ENCODE peak calls at places on chromosomes 4 and X, in four cellular contexts. W is suprapubic skin, F is A549, K is psoas muscle. P is an unnamed sample.

GRCh38 chr4:1567519-1567807 is 116.7 kb downstream of the FAM53A start:
- DNase-seq in W (peak; percentile 52), F (no peak), K (peak; percentile 35), P (no peak)

GRCh38 chr4:153634737-153635353 is 49.2 kb upstream of the TLR2 start:
- DNase-seq in W (no peak), F (peak; percentile 12), K (no peak), P (no peak)

GRCh38 chr4:113766882-113767281 is 5.3 kb upstream of the CAMK2D start:
- DNase-seq in W (no peak), F (no peak), K (no peak), P (no peak)

GRCh38 chrX:118694628-118695027 is 32.8 kb upstream of the IL13RA1 start:
- DNase-seq in W (no peak), F (no peak), K (no peak), P (no peak)

GRCh38 chr4:88744609-88745008 is 47.0 kb upstream of the NAP1L5 start:
- DNase-seq in W (no peak), F (no peak), K (no peak), P (no peak)

GRCh38 chrX:1493317-1493856 is 40.7 kb upstream of the ASMTL start:
- DNase-seq in W (no peak), F (no peak), K (no peak), P (no peak)

GRCh38 chr4:109614466-109614865 is 54.4 kb downstream of the MCUB start:
- DNase-seq in W (no peak), F (no peak), K (no peak), P (no peak)

GRCh38 chr4:135838889-135839288 is 1637.3 kb upstream of the PABPC4L start:
- DNase-seq in W (no peak), F (peak; percentile 77), K (no peak), P (no peak)

GRCh38 chr4:101348367-101348827 is 1.1 kb upstream of the PPP3CA start:
- DNase-seq in W (no peak), F (no peak), K (no peak), P (no peak)

GRCh38 chr4:140136509-140136908 is 17.5 kb downstream of the MAML3 start:
- DNase-seq in W (no peak), F (peak; percentile 57), K (no peak), P (no peak)

GRCh38 chr4:8847331-8847730 is 24.3 kb downstream of the HMX1 start:
- DNase-seq in W (peak; percentile 9), F (no peak), K (peak; percentile 20), P (no peak)

GRCh38 chr4:143714290-143714625 is 13.8 kb upstream of the FREM3 start:
- DNase-seq in W (no peak), F (no peak), K (no peak), P (no peak)

GRCh38 chr4:79281577-79282359 is 44.1 kb downstream of the NAA11 start:
- DNase-seq in W (no peak), F (no peak), K (no peak), P (no peak)

GRCh38 chrX:14883826-14884225 is 10.6 kb downstream of the MOSPD2 start:
- DNase-seq in W (no peak), F (no peak), K (no peak), P (no peak)

GRCh38 chr4:8115916-8116315 is 42.7 kb downstream of the ABLIM2 start:
- DNase-seq in W (no peak), F (no peak), K (peak; percentile 56), P (no peak)

GRCh38 chr4:11954093-11954492 is 525.4 kb upstream of the HS3ST1 start:
- DNase-seq in W (no peak), F (peak; percentile 15), K (no peak), P (no peak)

GRCh38 chr4:64718091-64718490 is 308.8 kb upstream of the TECRL start:
- DNase-seq in W (no peak), F (no peak), K (no peak), P (no peak)

GRCh38 chr4:20353646-20354045 is 101.9 kb downstream of the SLIT2 start:
- DNase-seq in W (no peak), F (no peak), K (no peak), P (no peak)

GRCh38 chr4:99411041-99411440 is 24.1 kb downstream of the ADH7 start:
- DNase-seq in W (no peak), F (no peak), K (no peak), P (no peak)

GRCh38 chrX:139642241-139642927 is 65.6 kb downstream of the MCF2 start:
- DNase-seq in W (no peak), F (no peak), K (no peak), P (no peak)

GRCh38 chr4:110926841-110927400 is 304.0 kb upstream of the PITX2 start:
- DNase-seq in W (no peak), F (peak; percentile 3), K (no peak), P (no peak)

GRCh38 chrX:1041051-1041450 is 171.4 kb downstream of the CRLF2 start:
- DNase-seq in W (peak; percentile 9), F (no peak), K (no peak), P (no peak)

GRCh38 chr4:145351922-145352321 is 129.7 kb upstream of the SMAD1 start:
- DNase-seq in W (no peak), F (no peak), K (no peak), P (no peak)

GRCh38 chr4:107824367-107825071 is at the start of gene SGMS2:
- DNase-seq in W (peak; percentile 96), F (peak; percentile 87), K (peak; percentile 93), P (peak; percentile 91)

GRCh38 chrX:40100537-40101429 is 3.0 kb upstream of the BCOR start:
- DNase-seq in W (no peak), F (no peak), K (no peak), P (no peak)

GRCh38 chr4:76420901-76421581 is at the start of gene CCDC158:
- DNase-seq in W (no peak), F (no peak), K (peak; percentile 54), P (no peak)

GRCh38 chr4:95889662-95890061 is 49.8 kb downstream of the PDHA2 start:
- DNase-seq in W (no peak), F (no peak), K (no peak), P (no peak)

GRCh38 chr4:16608611-16609125 is 289.8 kb downstream of the LDB2 start:
- DNase-seq in W (no peak), F (no peak), K (no peak), P (no peak)

GRCh38 chr4:73432169-73433000 is 3.6 kb upstream of the AFP start:
- DNase-seq in W (no peak), F (no peak), K (no peak), P (no peak)

GRCh38 chr4:158722291-158722916 is 792 bp downstream of the PPID start:
- DNase-seq in W (no peak), F (peak; percentile 35), K (no peak), P (no peak)

GRCh38 chrX:40366661-40367060 is 214.1 kb upstream of the ATP6AP2 start:
- DNase-seq in W (no peak), F (no peak), K (no peak), P (no peak)

GRCh38 chr4:98939892-98940298 is 11.0 kb upstream of the EIF4E start:
- DNase-seq in W (no peak), F (peak; percentile 56), K (no peak), P (no peak)

GRCh38 chr4:102449751-102450352 is 51.3 kb upstream of the NFKB1 start:
- DNase-seq in W (no peak), F (peak; percentile 62), K (no peak), P (no peak)

GRCh38 chr4:15078682-15079642 is 76.7 kb downstream of the CPEB2 start:
- DNase-seq in W (no peak), F (no peak), K (no peak), P (peak; percentile 12)

GRCh38 chr4:15075875-15076274 is 73.6 kb downstream of the CPEB2 start:
- DNase-seq in W (no peak), F (no peak), K (no peak), P (no peak)

DNA sequence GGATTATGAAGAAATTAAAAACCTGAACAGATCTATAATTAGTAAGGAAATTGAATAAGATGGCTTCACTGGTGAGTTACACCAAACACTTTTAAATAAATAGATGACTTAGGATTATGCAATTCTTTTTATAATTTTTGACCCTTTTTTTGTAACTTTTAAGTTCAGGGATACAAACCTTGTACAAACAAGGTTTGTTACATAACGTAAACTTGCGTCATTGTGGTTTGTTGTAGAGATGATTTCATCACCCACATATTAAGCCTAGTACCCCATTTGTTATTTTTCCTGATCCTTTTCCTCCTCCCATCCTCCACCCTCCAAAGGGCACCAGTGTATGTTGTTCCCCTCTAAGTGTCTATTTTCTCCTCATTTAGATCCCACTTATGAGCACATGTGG is 75.7 kb downstream of the CPEB2 start:
- DNase-seq in W (no peak), F (peak; percentile 36), K (no peak), P (no peak)
- H3K27ac ChIP-seq in W (no peak overlapping the region), F (peak overlapping the region; percentile 42), K (no peak overlapping the region), P (peak overlapping the region; percentile 75)

GRCh38 chrX:150616179-150616862 is 47.9 kb downstream of the MTM1 start:
- DNase-seq in W (no peak), F (no peak), K (no peak), P (no peak)

GRCh38 chrX:150610038-150610437 is 41.6 kb downstream of the MTM1 start:
- DNase-seq in W (no peak), F (no peak), K (no peak), P (no peak)

GRCh38 chrX:150616863-150617198 is 48.4 kb downstream of the MTM1 start:
- DNase-seq in W (no peak), F (no peak), K (no peak), P (no peak)

GRCh38 chrX:150610446-150610845 is 42.0 kb downstream of the MTM1 start:
- DNase-seq in W (no peak), F (no peak), K (no peak), P (no peak)

DNA sequence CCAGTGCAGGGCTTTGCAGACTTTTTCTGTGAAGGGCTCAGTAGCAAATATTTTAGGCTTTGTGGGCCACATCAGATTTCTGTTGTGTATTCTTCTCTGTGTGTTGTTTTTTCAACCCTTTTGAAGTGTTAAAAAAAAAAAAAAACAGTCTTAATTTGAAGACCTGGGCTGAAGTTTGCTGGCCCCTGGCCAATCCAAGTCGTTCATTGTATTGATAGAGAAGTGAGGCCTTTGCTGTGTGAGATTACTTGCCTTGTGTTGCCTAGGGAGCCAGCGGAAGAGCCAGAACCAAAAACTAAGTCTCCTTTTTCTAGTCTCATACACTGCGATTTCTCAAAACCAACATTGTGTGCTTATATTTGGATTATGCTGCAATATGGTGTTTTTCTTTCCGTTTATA is 46.9 kb downstream of the MTM1 start:
- DNase-seq in W (no peak), F (no peak), K (no peak), P (no peak)
- H3K27ac ChIP-seq in W (no peak overlapping the region), F (no peak overlapping the region), K (no peak overlapping the region), P (no peak overlapping the region)

DNA sequence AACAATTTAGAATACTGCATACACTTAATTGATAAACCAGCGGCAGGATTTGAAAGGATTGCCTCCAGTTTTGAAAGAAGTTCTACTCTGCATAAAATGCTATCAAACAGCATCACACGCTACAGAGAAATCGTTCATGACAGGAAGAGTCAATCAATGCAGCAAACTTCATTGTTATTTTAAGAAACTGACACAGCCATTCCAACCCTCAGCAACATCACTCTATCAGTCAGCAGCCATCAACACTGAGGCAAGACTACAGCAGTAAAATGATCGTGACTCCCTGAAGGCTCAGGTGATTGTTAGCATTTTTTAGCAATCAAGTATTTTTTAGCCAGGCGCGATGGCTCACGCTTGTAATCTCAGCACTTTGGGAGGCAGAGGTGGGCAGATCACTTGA is 98.3 kb downstream of the FBXW7 start:
- DNase-seq in W (no peak), F (no peak), K (no peak), P (no peak)
- H3K27ac ChIP-seq in W (no peak overlapping the region), F (no peak overlapping the region), K (no peak overlapping the region), P (no peak overlapping the region)

DNA sequence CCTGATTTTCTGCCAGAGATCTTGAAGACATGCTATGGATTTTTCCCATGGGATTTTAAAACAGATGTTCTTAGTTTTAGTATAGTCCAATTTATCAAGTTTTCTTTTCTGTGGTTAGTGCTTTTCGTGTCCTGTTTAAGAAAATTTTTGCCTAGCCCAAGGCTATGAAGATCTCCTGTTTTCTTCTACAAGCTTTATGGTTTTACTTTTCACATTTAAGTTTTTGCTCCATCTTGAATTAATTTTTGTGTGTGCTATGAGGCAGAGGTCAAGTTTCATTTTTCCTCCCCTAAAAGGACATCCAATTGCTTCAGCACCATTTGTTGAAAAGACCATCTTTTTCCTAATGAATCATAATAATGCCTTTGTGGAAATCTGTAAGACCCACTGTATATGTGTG is 65.6 kb downstream of the POLR2B start:
- DNase-seq in W (no peak), F (no peak), K (no peak), P (no peak)
- H3K27ac ChIP-seq in W (peak overlapping the region; percentile 61), F (no peak overlapping the region), K (peak overlapping the region; percentile 66), P (no peak overlapping the region)